ENCODE peak calls at places on chromosome 13, in six cellular contexts. X, V, N, A, U and O are unnamed samples.

GRCh38 chr13:108322206-108322824 is 52.8 kb downstream of the TNFSF13B start:
- ATAC-seq in X (peak), V (peak), N (peak), A (peak), U (peak), O (no peak)

GRCh38 chr13:33662392-33662791 is 155.6 kb upstream of the RFC3 start:
- ATAC-seq in X (no peak), V (no peak), N (peak), A (no peak), U (no peak), O (no peak)

GRCh38 chr13:43272866-43273265 is 249.5 kb downstream of the DNAJC15 start:
- ATAC-seq in X (no peak), V (no peak), N (no peak), A (no peak), U (no peak), O (no peak)

GRCh38 chr13:100506600-100507422 is 81.8 kb downstream of the GGACT start:
- ATAC-seq in X (no peak), V (no peak), N (no peak), A (no peak), U (peak), O (no peak)

GRCh38 chr13:39317284-39317683 is 279.0 kb downstream of the NHLRC3 start:
- ATAC-seq in X (no peak), V (peak), N (no peak), A (peak), U (peak), O (peak)

GRCh38 chr13:111031531-111031961 is 83.6 kb upstream of the ARHGEF7 start:
- ATAC-seq in X (no peak), V (peak), N (no peak), A (no peak), U (no peak), O (no peak)

GRCh38 chr13:114157869-114158495 is 21.1 kb upstream of the CFAP97D2 start:
- ATAC-seq in X (no peak), V (no peak), N (no peak), A (no peak), U (no peak), O (no peak)

GRCh38 chr13:71797487-71797886 is 69.5 kb downstream of the DACH1 start:
- ATAC-seq in X (no peak), V (no peak), N (no peak), A (no peak), U (no peak), O (no peak)

GRCh38 chr13:84126671-84127171 is 244.4 kb upstream of the SLITRK1 start:
- ATAC-seq in X (no peak), V (no peak), N (no peak), A (no peak), U (peak), O (no peak)

GRCh38 chr13:108983273-108983672 is 353.9 kb downstream of the MYO16 start:
- ATAC-seq in X (no peak), V (no peak), N (no peak), A (no peak), U (no peak), O (no peak)

GRCh38 chr13:74200081-74200480 is 65.9 kb upstream of the KLF12 start:
- ATAC-seq in X (no peak), V (no peak), N (no peak), A (no peak), U (no peak), O (no peak)

GRCh38 chr13:78476910-78477309 is 126.4 kb downstream of the POU4F1 start:
- ATAC-seq in X (no peak), V (no peak), N (no peak), A (no peak), U (peak), O (no peak)

GRCh38 chr13:78478183-78478582 is 125.2 kb downstream of the POU4F1 start:
- ATAC-seq in X (no peak), V (no peak), N (no peak), A (no peak), U (no peak), O (no peak)
- TF ChIP-seq POLR2A in X (no peak), V (no peak), N (no peak), A (no peak), U (no peak), O (no peak)

GRCh38 chr13:36344173-36344572 is 2.0 kb downstream of the SPART start:
- ATAC-seq in X (no peak), V (no peak), N (no peak), A (no peak), U (no peak), O (no peak)

GRCh38 chr13:36344886-36345437 is 1.2 kb downstream of the SPART start:
- ATAC-seq in X (no peak), V (no peak), N (no peak), A (no peak), U (peak), O (no peak)

GRCh38 chr13:36343766-36344165 is 2.4 kb downstream of the SPART start:
- ATAC-seq in X (no peak), V (no peak), N (peak), A (no peak), U (no peak), O (no peak)

GRCh38 chr13:36346222-36347083 is at the start of gene SPART:
- ATAC-seq in X (peak), V (peak), N (peak), A (peak), U (peak), O (peak)

DNA sequence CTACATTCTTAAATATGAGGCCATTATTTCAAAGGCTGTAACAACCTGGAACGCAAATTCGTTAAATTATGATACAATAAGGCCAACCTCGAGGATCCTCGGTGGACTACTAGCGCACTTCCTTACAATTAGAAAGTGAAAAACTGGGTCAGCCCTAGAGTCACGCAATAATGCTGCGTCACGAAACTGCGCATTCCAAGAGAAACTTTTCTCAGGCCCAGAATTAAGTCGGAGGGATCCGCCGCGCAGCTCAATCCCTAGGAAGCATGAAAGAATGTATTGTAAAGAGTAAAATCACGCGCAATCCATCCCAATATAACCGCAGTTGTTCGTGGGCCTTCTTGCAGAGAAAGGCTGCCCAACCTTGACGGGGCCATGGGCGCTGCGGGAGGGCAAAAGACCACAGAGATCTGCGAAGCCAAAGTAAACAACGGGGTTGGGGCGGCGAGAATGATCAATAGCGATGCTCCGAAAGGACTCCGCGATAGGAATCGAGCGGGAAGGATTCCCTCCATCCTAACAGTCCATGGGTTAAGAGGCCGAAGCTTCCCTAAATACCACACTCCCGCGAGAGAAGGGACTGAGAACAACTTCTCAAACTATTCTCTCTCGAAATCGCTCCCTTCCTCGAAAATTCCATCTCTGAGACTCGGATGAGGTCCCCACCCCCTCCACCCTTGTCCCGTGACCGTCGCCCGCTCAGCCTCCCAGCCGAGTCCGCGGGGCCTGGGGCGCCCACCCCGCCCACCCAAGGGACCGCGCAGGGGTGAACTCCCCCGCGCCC is 564 bp downstream of the SPART start:
- ATAC-seq in X (peak), V (peak), N (peak), A (peak), U (peak), O (peak)
- TF ChIP-seq POLR2A in X (no peak), V (no peak), N (no peak), A (no peak), U (no peak), O (peak)

GRCh38 chr13:68609671-68610070 is 1379.5 kb upstream of the PCDH9 start:
- ATAC-seq in X (no peak), V (no peak), N (no peak), A (no peak), U (no peak), O (no peak)

DNA sequence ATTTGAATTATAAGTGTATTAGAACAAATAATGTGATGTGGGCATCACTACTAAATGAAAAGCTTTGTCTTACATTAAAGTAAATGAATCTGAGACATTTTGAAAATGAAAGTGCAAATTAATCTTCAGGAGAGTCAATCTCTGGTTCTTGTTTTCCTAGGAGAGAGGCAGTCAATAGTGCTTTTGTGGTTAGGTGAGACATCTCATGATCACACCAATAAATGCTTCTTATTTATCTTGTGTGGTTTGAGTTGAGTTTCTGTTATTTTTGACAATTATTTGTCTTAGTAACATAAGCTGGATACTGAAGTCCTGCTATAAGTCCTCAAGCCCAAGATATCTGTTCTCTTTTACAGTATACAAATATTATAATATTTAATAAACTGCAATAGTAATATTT is 1378.0 kb upstream of the PCDH9 start:
- ATAC-seq in X (no peak), V (no peak), N (no peak), A (no peak), U (peak), O (no peak)
- TF ChIP-seq POLR2A in X (no peak), V (no peak), N (no peak), A (no peak), U (no peak), O (no peak)

GRCh38 chr13:41995946-41996345 is 35.0 kb upstream of the VWA8 start:
- ATAC-seq in X (no peak), V (peak), N (no peak), A (no peak), U (peak), O (no peak)
- TF ChIP-seq POLR2A in X (no peak), V (no peak), N (no peak), A (no peak), U (no peak), O (no peak)

GRCh38 chr13:30307194-30307965 is at the start of gene KATNAL1:
- ATAC-seq in X (peak), V (peak), N (peak), A (peak), U (peak), O (peak)
- TF ChIP-seq POLR2A in X (peak), V (no peak), N (peak), A (peak), U (peak), O (peak)

GRCh38 chr13:102798653-102799543 is at the start of the genes BIVM and POGLUT2:
- ATAC-seq in X (peak), V (peak), N (peak), A (peak), U (peak), O (peak)
- TF ChIP-seq POLR2A in X (peak), V (no peak), N (peak), A (no peak), U (peak), O (no peak)

GRCh38 chr13:99312493-99312883 is 5.3 kb upstream of the GPR183 start:
- ATAC-seq in X (no peak), V (peak), N (no peak), A (peak), U (no peak), O (peak)
- TF ChIP-seq POLR2A in X (no peak), V (no peak), N (no peak), A (peak), U (no peak), O (no peak)

GRCh38 chr13:45341799-45342584 is 1.0 kb upstream of the TPT1 start:
- ATAC-seq in X (no peak), V (no peak), N (no peak), A (no peak), U (no peak), O (no peak)

GRCh38 chr13:45341034-45341798 is at the start of gene TPT1:
- ATAC-seq in X (peak), V (peak), N (peak), A (peak), U (peak), O (peak)

GRCh38 chr13:45339399-45339798 is 1.6 kb downstream of the TPT1 start:
- ATAC-seq in X (no peak), V (no peak), N (no peak), A (no peak), U (no peak), O (no peak)

GRCh38 chr13:45339867-45340266 is 1.1 kb downstream of the TPT1 start:
- ATAC-seq in X (no peak), V (no peak), N (no peak), A (no peak), U (no peak), O (no peak)

GRCh38 chr13:45340422-45341033 is 455 bp downstream of the TPT1 start:
- ATAC-seq in X (peak), V (peak), N (peak), A (peak), U (peak), O (peak)
- TF ChIP-seq POLR2A in X (peak), V (no peak), N (no peak), A (peak), U (no peak), O (peak)

GRCh38 chr13:30395192-30396158 is 26.8 kb upstream of the UBE2L5 start:
- ATAC-seq in X (peak), V (peak), N (peak), A (peak), U (peak), O (peak)
- TF ChIP-seq POLR2A in X (no peak), V (no peak), N (peak), A (peak), U (peak), O (peak)